ENCODE peak calls at places on chromosomes 3 and 15, in seven cellular contexts. J is psoas muscle, B is pancreas, S is GM06990, X is foreskin fibroblast, V is progenitor cell of endocrine pancreas, Z is GM20000. E is an unnamed sample.

GRCh38 chr3:95226437-95226836 is 1163.6 kb downstream of the NSUN3 start:
- DNase-seq in J (no peak), B (no peak), S (no peak), X (no peak), V (no peak), Z (no peak), E (no peak)

GRCh38 chr15:28933710-28934445 is 48.1 kb downstream of the APBA2 start:
- DNase-seq in J (no peak), B (peak; percentile 36), S (no peak), X (no peak), V (no peak), Z (no peak), E (no peak)

GRCh38 chr15:45198337-45199135 is 10.8 kb upstream of the SHF start:
- DNase-seq in J (peak; percentile 96), B (peak; percentile 97), S (peak; percentile 90), X (peak; percentile 91), V (peak; percentile 91), Z (peak; percentile 87), E (peak; percentile 87)

GRCh38 chr15:95119041-95119440 is 887.7 kb downstream of the MCTP2 start:
- DNase-seq in J (no peak), B (no peak), S (no peak), X (no peak), V (no peak), Z (no peak), E (no peak)

GRCh38 chr3:172641291-172641690 is 69.6 kb downstream of the NCEH1 start:
- DNase-seq in J (no peak), B (no peak), S (no peak), X (no peak), V (no peak), Z (no peak), E (no peak)

GRCh38 chr3:31408720-31409119 is 124.0 kb upstream of the STT3B start:
- DNase-seq in J (no peak), B (no peak), S (no peak), X (no peak), V (no peak), Z (no peak), E (no peak)

GRCh38 chr3:132180337-132180791 is 136.8 kb upstream of the ACP3 start:
- DNase-seq in J (no peak), B (no peak), S (no peak), X (peak; percentile 34), V (no peak), Z (peak; percentile 30), E (peak; percentile 18)

GRCh38 chr3:134030801-134031619 is 1.3 kb upstream of the SLCO2A1 start:
- DNase-seq in J (no peak), B (no peak), S (no peak), X (no peak), V (no peak), Z (no peak), E (no peak)

GRCh38 chr3:94101860-94102259 is 39.0 kb downstream of the NSUN3 start:
- DNase-seq in J (no peak), B (no peak), S (no peak), X (no peak), V (no peak), Z (no peak), E (no peak)

GRCh38 chr15:87604857-87605446 is 651.6 kb downstream of the NTRK3 start:
- DNase-seq in J (no peak), B (no peak), S (no peak), X (no peak), V (no peak), Z (no peak), E (peak; percentile 6)

GRCh38 chr3:152474585-152474984 is 205.9 kb downstream of the MBNL1 start:
- DNase-seq in J (no peak), B (no peak), S (peak; percentile 33), X (peak; percentile 75), V (no peak), Z (peak; percentile 40), E (peak; percentile 40)

GRCh38 chr3:138941259-138941885 is 5.6 kb downstream of the FOXL2 start:
- DNase-seq in J (no peak), B (no peak), S (no peak), X (peak; percentile 16), V (peak; percentile 62), Z (no peak), E (no peak)

GRCh38 chr15:87365221-87365620 is 891.3 kb downstream of the NTRK3 start:
- DNase-seq in J (no peak), B (no peak), S (no peak), X (peak; percentile 67), V (no peak), Z (no peak), E (no peak)

GRCh38 chr15:89203705-89204273 is 17.6 kb downstream of the RLBP1 start:
- DNase-seq in J (no peak), B (no peak), S (no peak), X (no peak), V (no peak), Z (no peak), E (peak; percentile 47)

GRCh38 chr15:80568298-80568697 is 126.8 kb upstream of the ABHD17C start:
- DNase-seq in J (no peak), B (no peak), S (no peak), X (peak; percentile 43), V (no peak), Z (no peak), E (no peak)

GRCh38 chr3:43583481-43583880 is 38.3 kb downstream of the ANO10 start:
- DNase-seq in J (no peak), B (no peak), S (no peak), X (no peak), V (no peak), Z (no peak), E (no peak)
- TF ChIP-seq CTCF in J (no peak), B (no peak), S (no peak), X (no peak), V (peak; percentile 7), Z (no peak), E (no peak)

GRCh38 chr15:52082197-52083036 is 30.2 kb downstream of the BCL2L10 start:
- DNase-seq in J (no peak), B (no peak), S (peak; percentile 64), X (no peak), V (no peak), Z (peak; percentile 54), E (peak; percentile 50)
- TF ChIP-seq CTCF in J (no peak), B (no peak), S (no peak), X (no peak), V (no peak), Z (no peak), E (peak; percentile 13)

DNA sequence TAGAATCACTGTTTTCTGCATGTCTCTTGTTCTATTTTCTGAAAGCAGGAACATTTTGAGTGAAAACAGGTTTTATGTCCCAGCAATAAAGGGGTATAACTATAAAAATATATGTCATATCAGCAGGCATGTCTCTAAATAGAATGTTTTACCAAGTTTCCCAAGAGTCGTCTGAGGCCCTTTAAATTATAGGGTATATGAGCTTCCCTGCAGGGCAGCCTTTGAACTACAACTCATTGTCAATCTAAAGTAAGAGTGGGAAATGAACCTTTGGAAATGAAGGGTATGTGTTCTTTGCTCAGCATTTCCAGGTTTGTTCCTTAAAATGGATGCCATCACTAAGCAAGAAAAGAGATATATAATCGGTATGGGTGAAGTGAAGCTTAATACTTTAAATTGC is 138.6 kb downstream of the LSAMP start:
- DNase-seq in J (no peak), B (no peak), S (no peak), X (no peak), V (no peak), Z (no peak), E (no peak)
- TF ChIP-seq CTCF in J (no peak), B (no peak), S (no peak), X (no peak), V (no peak), Z (no peak), E (no peak)

GRCh38 chr15:50261979-50262378 is 3.5 kb downstream of the HDC start:
- DNase-seq in J (no peak), B (no peak), S (no peak), X (no peak), V (no peak), Z (no peak), E (no peak)
- TF ChIP-seq CTCF in J (no peak), B (no peak), S (no peak), X (no peak), V (no peak), Z (no peak), E (no peak)

DNA sequence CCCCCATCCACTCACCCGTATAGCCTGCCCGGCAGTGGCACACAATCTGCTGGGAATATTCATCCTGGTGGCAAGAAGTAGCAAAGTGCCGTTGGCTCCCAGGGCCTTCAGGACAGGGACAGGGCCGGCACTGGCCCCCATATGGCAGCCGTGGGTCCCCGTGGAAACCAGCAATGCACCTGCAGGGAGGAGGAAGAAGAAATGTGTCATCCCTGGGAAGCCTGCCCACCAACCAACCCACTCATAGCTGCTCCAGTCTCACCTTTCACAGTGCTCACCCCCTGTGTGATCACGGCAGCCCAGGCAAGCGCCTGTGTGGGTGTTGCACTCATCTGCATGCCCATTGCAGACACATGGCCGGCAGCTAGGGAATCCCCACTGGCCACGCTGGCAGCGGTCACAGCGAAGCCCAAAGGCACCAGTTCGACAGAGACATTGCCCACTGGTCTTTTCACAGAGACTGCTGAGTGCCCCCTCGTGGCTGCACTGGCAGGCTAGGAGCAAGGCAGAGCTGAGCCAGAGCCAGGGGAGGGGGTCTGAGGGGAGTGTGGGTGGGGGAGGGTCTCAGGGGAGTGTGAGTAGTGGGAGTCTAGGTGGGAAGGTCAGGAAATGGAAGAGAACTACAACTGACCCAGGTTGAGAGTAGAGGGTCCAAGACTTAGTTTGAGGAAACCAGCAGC is 4.5 kb upstream of the USP19 start:
- DNase-seq in J (no peak), B (no peak), S (no peak), X (no peak), V (no peak), Z (no peak), E (no peak)
- TF ChIP-seq CTCF in J (no peak), B (no peak), S (peak; percentile 62), X (no peak), V (no peak), Z (peak; percentile 29), E (peak; percentile 22)

E was measured in GM13976.